ENCODE peak calls at places on chromosomes 2 and 18, in seven cellular contexts. Z is AG04450, D is adrenal gland, V is coronary artery, T is omental fat pad, W is neural progenitor cell, J is foreskin keratinocyte. Q is an unnamed sample.

GRCh38 chr2:33497177-33497787 is 20.8 kb downstream of the RASGRP3 start:
- DNase-seq in V (no peak), D (no peak), T (no peak), W (no peak), Z (no peak), J (no peak), Q (no peak)

GRCh38 chr2:3873899-3874298 is 170.5 kb downstream of the DCDC2C start:
- DNase-seq in J (no peak), W (no peak), V (no peak), T (no peak), Z (no peak), D (no peak), Q (no peak)

GRCh38 chr2:54572262-54572635 is 116.1 kb downstream of the SPTBN1 start:
- DNase-seq in W (no peak), Z (no peak), D (no peak), J (peak; percentile 96), T (no peak), V (no peak), Q (no peak)

GRCh38 chr2:193861557-193861956 is 1666.8 kb upstream of the TMEFF2 start:
- DNase-seq in W (no peak), V (no peak), J (no peak), D (no peak), T (no peak), Z (no peak), Q (no peak)

GRCh38 chr2:221792971-221793670 is 221.0 kb upstream of the EPHA4 start:
- DNase-seq in T (no peak), Z (no peak), V (no peak), D (no peak), W (peak; percentile 66), J (no peak), Q (peak; percentile 39)

GRCh38 chr18:80166725-80167124 is 57.7 kb downstream of the ADNP2 start:
- DNase-seq in J (no peak), W (no peak), Z (no peak), T (no peak), V (peak; percentile 26), D (no peak), Q (no peak)

GRCh38 chr2:19580830-19581229 is 222.4 kb upstream of the OSR1 start:
- DNase-seq in T (no peak), W (no peak), V (no peak), D (no peak), J (no peak), Z (peak; percentile 32), Q (no peak)

GRCh38 chr2:11698009-11698922 is 28.3 kb upstream of the NTSR2 start:
- DNase-seq in D (no peak), T (no peak), V (peak; percentile 82), W (no peak), Z (no peak), J (no peak), Q (no peak)

GRCh38 chr2:88874063-88874657 is 182.7 kb downstream of the RPIA start:
- DNase-seq in W (peak; percentile 20), J (peak; percentile 13), V (no peak), D (peak; percentile 53), Z (no peak), T (no peak), Q (peak; percentile 52)

GRCh38 chr2:157488877-157489276 is 45.0 kb upstream of the CYTIP start:
- DNase-seq in W (no peak), V (no peak), T (no peak), J (no peak), Z (no peak), D (no peak), Q (no peak)

GRCh38 chr2:176470713-176471112 is 201.5 kb downstream of the MTX2 start:
- DNase-seq in W (no peak), D (no peak), V (no peak), Z (no peak), J (no peak), T (no peak), Q (no peak)

GRCh38 chr2:184769038-184769437 is 170.7 kb downstream of the ZNF804A start:
- DNase-seq in J (no peak), D (no peak), W (no peak), Z (peak; percentile 41), V (no peak), T (no peak), Q (no peak)

GRCh38 chr2:157868993-157869392 is 7.1 kb downstream of the ACVR1 start:
- DNase-seq in J (no peak), Z (no peak), V (no peak), T (no peak), D (no peak), W (no peak), Q (no peak)

GRCh38 chr2:230680463-230681195 is 32.0 kb upstream of the CAB39 start:
- DNase-seq in T (no peak), W (no peak), J (peak; percentile 96), V (no peak), D (no peak), Z (no peak), Q (no peak)

GRCh38 chr2:231421051-231421580 is 25.6 kb downstream of the B3GNT7 start:
- DNase-seq in V (no peak), D (no peak), W (no peak), T (no peak), J (no peak), Z (no peak), Q (no peak)

GRCh38 chr2:193303464-193303863 is 1108.7 kb upstream of the TMEFF2 start:
- DNase-seq in W (no peak), V (no peak), Z (no peak), T (no peak), J (no peak), D (no peak), Q (no peak)

GRCh38 chr2:107585851-107586250 is 240.8 kb upstream of the RGPD4 start:
- DNase-seq in Z (no peak), V (no peak), J (no peak), W (no peak), T (no peak), D (no peak), Q (no peak)

GRCh38 chr2:24918326-24919099 is 1.5 kb downstream of the ADCY3 start:
- DNase-seq in J (no peak), W (no peak), T (no peak), D (no peak), Z (no peak), V (no peak), Q (no peak)

GRCh38 chr2:184363213-184363612 is 235.1 kb upstream of the ZNF804A start:
- DNase-seq in D (no peak), Z (no peak), J (no peak), W (no peak), T (no peak), V (no peak), Q (no peak)

GRCh38 chr2:118239284-118239683 is 151.0 kb downstream of the INSIG2 start:
- DNase-seq in T (no peak), J (no peak), Z (no peak), V (no peak), D (no peak), W (no peak), Q (no peak)

GRCh38 chr2:51120754-51121280 is 88.9 kb upstream of the NRXN1 start:
- DNase-seq in D (no peak), T (no peak), W (no peak), J (peak; percentile 1), Z (no peak), V (no peak), Q (no peak)

DNA sequence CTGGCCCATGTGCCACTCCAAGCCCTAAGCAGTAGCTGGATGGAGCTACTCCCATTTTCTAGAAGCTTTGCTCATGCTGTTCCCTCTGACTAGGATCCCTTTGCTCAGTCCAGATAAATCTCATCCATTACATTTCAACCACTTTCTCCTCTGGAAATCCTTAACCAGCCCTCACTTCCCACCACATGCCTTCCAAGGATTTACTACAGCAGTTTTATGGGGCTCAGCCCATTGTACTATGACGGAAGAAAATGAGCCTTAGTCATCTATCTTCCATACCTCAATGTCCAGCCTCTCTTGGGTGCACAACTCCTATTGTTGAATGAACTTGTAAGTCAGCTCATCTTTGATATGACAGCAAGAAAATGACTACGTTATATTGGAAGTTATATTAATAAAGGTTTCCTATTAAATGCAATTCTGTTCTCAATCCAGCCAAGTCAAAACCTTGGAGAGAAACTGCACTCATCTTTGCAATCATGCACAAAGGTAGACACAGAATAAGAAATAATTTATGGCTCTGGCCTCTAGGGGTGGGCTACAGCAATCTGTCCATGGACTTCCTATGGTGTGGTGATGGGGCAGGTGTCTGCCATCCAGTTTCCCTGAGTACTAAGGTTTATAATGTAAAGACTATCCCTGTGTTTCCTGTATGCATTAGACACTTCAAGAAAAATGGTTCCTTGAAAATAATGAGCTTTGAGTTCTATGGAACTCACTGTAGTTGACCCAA is 3.4 kb downstream of the B4GALT6 start:
- DNase-seq in T (no peak), V (no peak), Z (no peak), W (no peak), D (no peak), J (no peak), Q (no peak)
- TF ChIP-seq CTCF in T (no peak), V (no peak), Z (no peak), W (peak; percentile 54), D (no peak), J (peak; percentile 35), Q (peak; percentile 30)

DNA sequence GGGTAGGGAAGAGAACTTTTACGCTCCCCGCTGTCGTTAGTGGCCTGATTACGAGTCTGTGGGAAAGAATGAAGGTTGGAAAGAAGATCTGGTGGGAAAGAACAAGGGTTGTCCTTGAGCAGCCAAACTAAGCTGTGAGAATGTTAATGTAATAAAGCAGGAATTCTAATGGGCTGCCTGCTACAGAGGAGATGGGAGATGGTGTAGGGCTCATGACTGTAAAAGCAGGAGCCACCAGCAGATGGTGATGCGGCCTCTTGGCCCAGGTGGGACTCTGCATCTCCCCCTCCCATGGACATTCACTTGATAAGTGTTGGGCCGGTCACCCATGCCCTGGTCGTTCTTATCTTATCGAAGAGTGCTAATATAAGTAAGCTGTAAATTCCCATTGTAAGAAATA is 150.0 kb downstream of the NEDD4L start:
- DNase-seq in T (no peak), W (peak; percentile 63), J (no peak), V (no peak), D (no peak), Z (no peak), Q (peak; percentile 48)
- TF ChIP-seq CTCF in T (no peak), W (peak; percentile 49), J (peak; percentile 44), V (no peak), D (no peak), Z (peak; percentile 19), Q (peak; percentile 38)

GRCh38 chr2:236236559-236237450 is 27.4 kb downstream of the ASB18 start:
- DNase-seq in W (peak; percentile 33), J (no peak), D (no peak), T (no peak), Z (no peak), V (no peak), Q (no peak)
- TF ChIP-seq CTCF in W (no peak), J (no peak), D (no peak), T (no peak), Z (no peak), V (no peak), Q (no peak)

GRCh38 chr2:240836781-240837467 is 16.9 kb upstream of the KIF1A start:
- DNase-seq in D (no peak), W (no peak), T (no peak), V (no peak), Z (peak; percentile 18), J (no peak), Q (no peak)

GRCh38 chr2:240837621-240838020 is 17.6 kb upstream of the KIF1A start:
- DNase-seq in T (no peak), D (no peak), V (no peak), W (no peak), Z (no peak), J (no peak), Q (no peak)

GRCh38 chr2:240839152-240840143 is 19.4 kb upstream of the KIF1A start:
- DNase-seq in W (no peak), V (no peak), T (no peak), Z (no peak), J (no peak), D (no peak), Q (no peak)

GRCh38 chr2:240835528-240835927 is 15.5 kb upstream of the KIF1A start:
- DNase-seq in J (no peak), Z (no peak), T (no peak), W (no peak), D (no peak), V (no peak), Q (no peak)

GRCh38 chr2:240840435-240841060 is 20.5 kb upstream of the KIF1A start:
- DNase-seq in T (no peak), J (no peak), Z (peak; percentile 10), W (peak; percentile 81), V (no peak), D (peak; percentile 67), Q (peak; percentile 89)
- TF ChIP-seq CTCF in T (no peak), J (peak; percentile 69), Z (peak; percentile 78), W (peak; percentile 54), V (no peak), D (peak; percentile 70), Q (peak; percentile 45)